ENCODE peak calls at places on chromosome 1, in five cellular contexts. D is endothelial cell, O is pancreas, N is GM10248, W is AG04449. P is an unnamed sample.

GRCh38 chr1:115411388-115412063 is 73.5 kb upstream of the NGF start:
- DNase-seq in D (no peak), O (no peak), N (no peak), W (no peak), P (no peak)

GRCh38 chr1:115907092-115907491 is 66.2 kb upstream of the NHLH2 start:
- DNase-seq in D (no peak), O (no peak), N (no peak), W (no peak), P (no peak)

GRCh38 chr1:115924730-115925129 is 51.6 kb upstream of the SLC22A15 start:
- DNase-seq in D (no peak), O (no peak), N (no peak), W (no peak), P (no peak)

GRCh38 chr1:60173729-60174128 is 100.2 kb upstream of the C1orf87 start:
- DNase-seq in D (no peak), O (no peak), N (no peak), W (no peak), P (no peak)

GRCh38 chr1:7447093-7447492 is 324.0 kb upstream of the VAMP3 start:
- DNase-seq in D (no peak), O (no peak), N (no peak), W (no peak), P (no peak)

GRCh38 chr1:110433803-110434202 is 17.1 kb upstream of the PROK1 start:
- DNase-seq in D (peak; percentile 30), O (no peak), N (no peak), W (no peak), P (peak; percentile 44)

GRCh38 chr1:65045022-65045786 is 78.9 kb upstream of the JAK1 start:
- DNase-seq in D (no peak), O (no peak), N (no peak), W (no peak), P (no peak)

GRCh38 chr1:160576430-160576829 is 2.9 kb downstream of the CD84 start:
- DNase-seq in D (no peak), O (no peak), N (no peak), W (no peak), P (no peak)

GRCh38 chr1:99737016-99737415 is 29.4 kb downstream of the FRRS1 start:
- DNase-seq in D (peak; percentile 38), O (no peak), N (no peak), W (peak; percentile 26), P (peak; percentile 12)

GRCh38 chr1:94873520-94874351 is 53.2 kb downstream of the CNN3 start:
- DNase-seq in D (no peak), O (no peak), N (no peak), W (no peak), P (no peak)

GRCh38 chr1:41023279-41023990 is 1.9 kb upstream of the SLFNL1 start:
- DNase-seq in D (no peak), O (no peak), N (no peak), W (no peak), P (no peak)

GRCh38 chr1:203046984-203047630 is 20.8 kb downstream of the PPFIA4 start:
- DNase-seq in D (no peak), O (no peak), N (no peak), W (peak; percentile 21), P (no peak)

GRCh38 chr1:30781906-30782305 is 24.3 kb upstream of the LAPTM5 start:
- DNase-seq in D (no peak), O (peak; percentile 48), N (no peak), W (no peak), P (no peak)

GRCh38 chr1:36034692-36035091 is 49.2 kb upstream of the TEKT2 start:
- DNase-seq in D (no peak), O (no peak), N (no peak), W (peak; percentile 36), P (no peak)

GRCh38 chr1:7994827-7995226 is 31.3 kb downstream of the ERRFI1 start:
- DNase-seq in D (no peak), O (no peak), N (no peak), W (no peak), P (no peak)

GRCh38 chr1:32116531-32116930 is 8.7 kb downstream of the KPNA6 start:
- DNase-seq in D (no peak), O (no peak), N (no peak), W (no peak), P (no peak)

GRCh38 chr1:43270421-43271095 is 775 bp downstream of the TMEM125 start:
- DNase-seq in D (no peak), O (peak; percentile 96), N (peak; percentile 35), W (no peak), P (peak; percentile 47)

GRCh38 chr1:247077234-247077633 is 1.4 kb downstream of the ZNF670 start:
- DNase-seq in D (no peak), O (no peak), N (no peak), W (no peak), P (no peak)

GRCh38 chr1:83418558-83418957 is 580.4 kb downstream of the TTLL7 start:
- DNase-seq in D (no peak), O (no peak), N (no peak), W (no peak), P (no peak)

GRCh38 chr1:110563089-110563488 is 43.1 kb downstream of the KCNA2 start:
- DNase-seq in D (no peak), O (no peak), N (no peak), W (no peak), P (no peak)

GRCh38 chr1:37776946-37777516 is 12.1 kb upstream of the EPHA10 start:
- DNase-seq in D (no peak), O (no peak), N (peak; percentile 42), W (no peak), P (no peak)

GRCh38 chr1:185289880-185290279 is 27.2 kb downstream of the IVNS1ABP start:
- DNase-seq in D (no peak), O (no peak), N (no peak), W (no peak), P (no peak)

GRCh38 chr1:247448107-247448778 is 9.7 kb downstream of the OR2B11 start:
- DNase-seq in D (peak; percentile 69), O (no peak), N (no peak), W (no peak), P (peak; percentile 39)

GRCh38 chr1:3587133-3587733 is 24.1 kb downstream of the MEGF6 start:
- DNase-seq in D (no peak), O (no peak), N (no peak), W (no peak), P (no peak)

GRCh38 chr1:64936958-64937357 is 29.4 kb downstream of the JAK1 start:
- DNase-seq in D (no peak), O (no peak), N (no peak), W (no peak), P (no peak)

GRCh38 chr1:243980471-243980870 is 70.6 kb upstream of the ZBTB18 start:
- DNase-seq in D (no peak), O (no peak), N (no peak), W (no peak), P (no peak)

GRCh38 chr1:148383966-148384365 is 99.1 kb downstream of the PPIAL4G start:
- DNase-seq in D (no peak), O (no peak), N (no peak), W (no peak), P (no peak)

GRCh38 chr1:154707901-154708514 is 100.0 kb upstream of the ADAR start:
- DNase-seq in D (no peak), O (no peak), N (no peak), W (no peak), P (no peak)

GRCh38 chr1:63509718-63510117 is 13.3 kb downstream of the ITGB3BP start:
- DNase-seq in D (no peak), O (no peak), N (no peak), W (no peak), P (no peak)

GRCh38 chr1:221230605-221231004 is 351.4 kb downstream of the HLX start:
- DNase-seq in D (no peak), O (no peak), N (no peak), W (peak; percentile 40), P (no peak)

GRCh38 chr1:161763522-161764098 is 2.5 kb upstream of the ATF6 start:
- DNase-seq in D (no peak), O (no peak), N (peak; percentile 34), W (no peak), P (peak; percentile 16)

GRCh38 chr1:8955367-8955766 is 9.7 kb downstream of the CA6 start:
- DNase-seq in D (no peak), O (no peak), N (no peak), W (no peak), P (no peak)

GRCh38 chr1:230936475-230936874 is 42.2 kb downstream of the TTC13 start:
- DNase-seq in D (no peak), O (no peak), N (no peak), W (no peak), P (no peak)

GRCh38 chr1:95168638-95169411 is 51.7 kb downstream of the TLCD4 start:
- DNase-seq in D (no peak), O (no peak), N (no peak), W (no peak), P (no peak)

GRCh38 chr1:116571215-116571919 is 541 bp upstream of the CD58 start:
- DNase-seq in D (peak; percentile 16), O (no peak), N (no peak), W (no peak), P (peak; percentile 14)

GRCh38 chr1:58396150-58396549 is 150.4 kb downstream of the OMA1 start:
- DNase-seq in D (no peak), O (no peak), N (no peak), W (no peak), P (no peak)